ENCODE peak calls at places on chromosomes 12 and 14, in six cellular contexts. One of them, this sample, is unnamed.

GRCh38 chr14:50318031-50318626 is 6.0 kb downstream of the DMAC2L start:
- DNase-seq in NCI-H1092 treated with DMSO at 0.1 percent for 48 hours: peak
- DNase-seq in CD8-positive, alpha-beta T cell: no peak
- DNase-seq in islet precursor cell: no peak
- DNase-seq in IMR-90: peak
- DNase-seq in choroid plexus epithelial cell: peak
- DNase-seq in this sample: peak

GRCh38 chr12:101982307-101982706 is 79.5 kb downstream of the WASHC3 start:
- DNase-seq in NCI-H1092 treated with DMSO at 0.1 percent for 48 hours: no peak
- DNase-seq in CD8-positive, alpha-beta T cell: no peak
- DNase-seq in islet precursor cell: no peak
- DNase-seq in IMR-90: no peak
- DNase-seq in choroid plexus epithelial cell: no peak
- DNase-seq in this sample: no peak

GRCh38 chr14:65421201-65421981 is 8.9 kb downstream of the FUT8 start:
- DNase-seq in NCI-H1092 treated with DMSO at 0.1 percent for 48 hours: no peak
- DNase-seq in CD8-positive, alpha-beta T cell: no peak
- DNase-seq in islet precursor cell: peak
- DNase-seq in IMR-90: peak
- DNase-seq in choroid plexus epithelial cell: peak
- DNase-seq in this sample: peak

GRCh38 chr12:47881826-47882427 is 22.9 kb downstream of the VDR start:
- DNase-seq in NCI-H1092 treated with DMSO at 0.1 percent for 48 hours: no peak
- DNase-seq in CD8-positive, alpha-beta T cell: no peak
- DNase-seq in islet precursor cell: peak
- DNase-seq in IMR-90: peak
- DNase-seq in choroid plexus epithelial cell: peak
- DNase-seq in this sample: peak

GRCh38 chr14:31439554-31439953 is 17.8 kb downstream of the DTD2 start:
- DNase-seq in NCI-H1092 treated with DMSO at 0.1 percent for 48 hours: no peak
- DNase-seq in CD8-positive, alpha-beta T cell: no peak
- DNase-seq in islet precursor cell: no peak
- DNase-seq in IMR-90: no peak
- DNase-seq in choroid plexus epithelial cell: no peak
- DNase-seq in this sample: no peak

GRCh38 chr12:17333287-17333686 is 727.3 kb upstream of the LMO3 start:
- DNase-seq in NCI-H1092 treated with DMSO at 0.1 percent for 48 hours: no peak
- DNase-seq in CD8-positive, alpha-beta T cell: no peak
- DNase-seq in islet precursor cell: no peak
- DNase-seq in IMR-90: no peak
- DNase-seq in choroid plexus epithelial cell: no peak
- DNase-seq in this sample: no peak

GRCh38 chr14:89959853-89960493 is 4.2 kb downstream of the TDP1 start:
- DNase-seq in NCI-H1092 treated with DMSO at 0.1 percent for 48 hours: no peak
- DNase-seq in CD8-positive, alpha-beta T cell: no peak
- DNase-seq in islet precursor cell: no peak
- DNase-seq in IMR-90: no peak
- DNase-seq in choroid plexus epithelial cell: no peak
- DNase-seq in this sample: no peak

GRCh38 chr14:69317780-69318179 is 57.8 kb downstream of the GALNT16 start:
- DNase-seq in NCI-H1092 treated with DMSO at 0.1 percent for 48 hours: no peak
- DNase-seq in CD8-positive, alpha-beta T cell: no peak
- DNase-seq in islet precursor cell: no peak
- DNase-seq in IMR-90: no peak
- DNase-seq in choroid plexus epithelial cell: no peak
- DNase-seq in this sample: no peak

GRCh38 chr14:89293349-89293916 is 123.6 kb downstream of the FOXN3 start:
- DNase-seq in NCI-H1092 treated with DMSO at 0.1 percent for 48 hours: no peak
- DNase-seq in CD8-positive, alpha-beta T cell: no peak
- DNase-seq in islet precursor cell: no peak
- DNase-seq in IMR-90: no peak
- DNase-seq in choroid plexus epithelial cell: no peak
- DNase-seq in this sample: no peak

GRCh38 chr12:47378907-47379306 is 299.1 kb upstream of the AMIGO2 start:
- DNase-seq in NCI-H1092 treated with DMSO at 0.1 percent for 48 hours: no peak
- DNase-seq in CD8-positive, alpha-beta T cell: no peak
- DNase-seq in islet precursor cell: no peak
- DNase-seq in IMR-90: peak
- DNase-seq in choroid plexus epithelial cell: no peak
- DNase-seq in this sample: no peak

GRCh38 chr12:522692-523378 is 63.1 kb downstream of the B4GALNT3 start:
- DNase-seq in NCI-H1092 treated with DMSO at 0.1 percent for 48 hours: no peak
- DNase-seq in CD8-positive, alpha-beta T cell: no peak
- DNase-seq in islet precursor cell: no peak
- DNase-seq in IMR-90: no peak
- DNase-seq in choroid plexus epithelial cell: no peak
- DNase-seq in this sample: no peak

GRCh38 chr12:39272934-39273770 is 169.8 kb downstream of the KIF21A start:
- DNase-seq in NCI-H1092 treated with DMSO at 0.1 percent for 48 hours: peak
- DNase-seq in CD8-positive, alpha-beta T cell: no peak
- DNase-seq in islet precursor cell: no peak
- DNase-seq in IMR-90: peak
- DNase-seq in choroid plexus epithelial cell: peak
- DNase-seq in this sample: peak

GRCh38 chr12:86838709-86839108 is 582.5 kb upstream of the MGAT4C start:
- DNase-seq in NCI-H1092 treated with DMSO at 0.1 percent for 48 hours: no peak
- DNase-seq in CD8-positive, alpha-beta T cell: no peak
- DNase-seq in islet precursor cell: peak
- DNase-seq in IMR-90: no peak
- DNase-seq in choroid plexus epithelial cell: peak
- DNase-seq in this sample: peak

GRCh38 chr12:19138551-19139344 is 9.2 kb downstream of the PLEKHA5 start:
- DNase-seq in NCI-H1092 treated with DMSO at 0.1 percent for 48 hours: no peak
- DNase-seq in CD8-positive, alpha-beta T cell: no peak
- DNase-seq in islet precursor cell: peak
- DNase-seq in IMR-90: peak
- DNase-seq in choroid plexus epithelial cell: peak
- DNase-seq in this sample: peak

GRCh38 chr14:87434680-87435079 is 558.3 kb downstream of the GALC start:
- DNase-seq in NCI-H1092 treated with DMSO at 0.1 percent for 48 hours: no peak
- DNase-seq in CD8-positive, alpha-beta T cell: no peak
- DNase-seq in islet precursor cell: no peak
- DNase-seq in IMR-90: no peak
- DNase-seq in choroid plexus epithelial cell: no peak
- DNase-seq in this sample: no peak

GRCh38 chr12:108271951-108272729 is 67.0 kb downstream of the CMKLR1 start:
- DNase-seq in NCI-H1092 treated with DMSO at 0.1 percent for 48 hours: no peak
- DNase-seq in CD8-positive, alpha-beta T cell: no peak
- DNase-seq in islet precursor cell: no peak
- DNase-seq in IMR-90: no peak
- DNase-seq in choroid plexus epithelial cell: no peak
- DNase-seq in this sample: no peak

GRCh38 chr12:121504505-121504904 is 76.3 kb downstream of the KDM2B start:
- DNase-seq in NCI-H1092 treated with DMSO at 0.1 percent for 48 hours: no peak
- DNase-seq in CD8-positive, alpha-beta T cell: no peak
- DNase-seq in islet precursor cell: no peak
- DNase-seq in IMR-90: no peak
- DNase-seq in choroid plexus epithelial cell: no peak
- DNase-seq in this sample: no peak

GRCh38 chr14:99263564-99264330 is 8.2 kb downstream of the BCL11B start:
- DNase-seq in NCI-H1092 treated with DMSO at 0.1 percent for 48 hours: no peak
- DNase-seq in CD8-positive, alpha-beta T cell: no peak
- DNase-seq in islet precursor cell: no peak
- DNase-seq in IMR-90: no peak
- DNase-seq in choroid plexus epithelial cell: no peak
- DNase-seq in this sample: no peak

GRCh38 chr12:48351022-48351708 is 446 bp upstream of the ZNF641 start:
- DNase-seq in NCI-H1092 treated with DMSO at 0.1 percent for 48 hours: no peak
- DNase-seq in CD8-positive, alpha-beta T cell: no peak
- DNase-seq in islet precursor cell: peak
- DNase-seq in IMR-90: peak
- DNase-seq in choroid plexus epithelial cell: peak
- DNase-seq in this sample: peak

GRCh38 chr12:47808049-47808448 is 11.7 kb downstream of the HDAC7 start:
- DNase-seq in NCI-H1092 treated with DMSO at 0.1 percent for 48 hours: no peak
- DNase-seq in CD8-positive, alpha-beta T cell: peak
- DNase-seq in islet precursor cell: no peak
- DNase-seq in IMR-90: peak
- DNase-seq in choroid plexus epithelial cell: peak
- DNase-seq in this sample: peak

GRCh38 chr14:63573579-63573978 is 30.4 kb upstream of the PPP2R5E start:
- DNase-seq in NCI-H1092 treated with DMSO at 0.1 percent for 48 hours: no peak
- DNase-seq in CD8-positive, alpha-beta T cell: no peak
- DNase-seq in islet precursor cell: no peak
- DNase-seq in IMR-90: peak
- DNase-seq in choroid plexus epithelial cell: peak
- DNase-seq in this sample: peak

GRCh38 chr14:46147486-46147885 is 504.1 kb downstream of the RPL10L start:
- DNase-seq in NCI-H1092 treated with DMSO at 0.1 percent for 48 hours: no peak
- DNase-seq in CD8-positive, alpha-beta T cell: no peak
- DNase-seq in islet precursor cell: no peak
- DNase-seq in IMR-90: no peak
- DNase-seq in choroid plexus epithelial cell: no peak
- DNase-seq in this sample: no peak

GRCh38 chr12:63917864-63918742 is 73.6 kb downstream of the SRGAP1 start:
- DNase-seq in NCI-H1092 treated with DMSO at 0.1 percent for 48 hours: peak
- DNase-seq in CD8-positive, alpha-beta T cell: no peak
- DNase-seq in islet precursor cell: no peak
- DNase-seq in IMR-90: peak
- DNase-seq in choroid plexus epithelial cell: peak
- DNase-seq in this sample: peak

GRCh38 chr12:22121224-22121623 is 75.2 kb downstream of the CMAS start:
- DNase-seq in NCI-H1092 treated with DMSO at 0.1 percent for 48 hours: no peak
- DNase-seq in CD8-positive, alpha-beta T cell: peak
- DNase-seq in islet precursor cell: peak
- DNase-seq in IMR-90: no peak
- DNase-seq in choroid plexus epithelial cell: no peak
- DNase-seq in this sample: no peak

GRCh38 chr14:71754422-71755095 is 177.7 kb upstream of the RGS6 start:
- DNase-seq in NCI-H1092 treated with DMSO at 0.1 percent for 48 hours: no peak
- DNase-seq in CD8-positive, alpha-beta T cell: no peak
- DNase-seq in islet precursor cell: peak
- DNase-seq in IMR-90: no peak
- DNase-seq in choroid plexus epithelial cell: no peak
- DNase-seq in this sample: no peak

GRCh38 chr14:105421723-105422615 is 2.3 kb downstream of the MTA1 start:
- DNase-seq in NCI-H1092 treated with DMSO at 0.1 percent for 48 hours: no peak
- DNase-seq in CD8-positive, alpha-beta T cell: no peak
- DNase-seq in islet precursor cell: no peak
- DNase-seq in IMR-90: no peak
- DNase-seq in choroid plexus epithelial cell: no peak
- DNase-seq in this sample: no peak

GRCh38 chr12:6943719-6944380 is at the start of the genes C12orf57 and RNU7-1:
- DNase-seq in NCI-H1092 treated with DMSO at 0.1 percent for 48 hours: peak
- DNase-seq in CD8-positive, alpha-beta T cell: peak
- DNase-seq in islet precursor cell: peak
- DNase-seq in IMR-90: peak
- DNase-seq in choroid plexus epithelial cell: peak
- DNase-seq in this sample: peak

GRCh38 chr14:76498536-76498935 is 122.6 kb downstream of the ESRRB start:
- DNase-seq in NCI-H1092 treated with DMSO at 0.1 percent for 48 hours: no peak
- DNase-seq in CD8-positive, alpha-beta T cell: no peak
- DNase-seq in islet precursor cell: peak
- DNase-seq in IMR-90: no peak
- DNase-seq in choroid plexus epithelial cell: no peak
- DNase-seq in this sample: no peak

GRCh38 chr14:54756656-54757392 is 145.8 kb downstream of the GCH1 start:
- DNase-seq in NCI-H1092 treated with DMSO at 0.1 percent for 48 hours: no peak
- DNase-seq in CD8-positive, alpha-beta T cell: no peak
- DNase-seq in islet precursor cell: no peak
- DNase-seq in IMR-90: no peak
- DNase-seq in choroid plexus epithelial cell: no peak
- DNase-seq in this sample: no peak

GRCh38 chr12:40308851-40309420 is 84.1 kb downstream of the LRRK2 start:
- DNase-seq in NCI-H1092 treated with DMSO at 0.1 percent for 48 hours: no peak
- DNase-seq in CD8-positive, alpha-beta T cell: no peak
- DNase-seq in islet precursor cell: no peak
- DNase-seq in IMR-90: no peak
- DNase-seq in choroid plexus epithelial cell: no peak
- DNase-seq in this sample: no peak

GRCh38 chr12:75341873-75342272 is 7.4 kb downstream of the GLIPR1L1 start:
- DNase-seq in NCI-H1092 treated with DMSO at 0.1 percent for 48 hours: no peak
- DNase-seq in CD8-positive, alpha-beta T cell: no peak
- DNase-seq in islet precursor cell: peak
- DNase-seq in IMR-90: peak
- DNase-seq in choroid plexus epithelial cell: no peak
- DNase-seq in this sample: peak

GRCh38 chr14:77236814-77237213 is 34.2 kb downstream of the NGB start:
- DNase-seq in NCI-H1092 treated with DMSO at 0.1 percent for 48 hours: no peak
- DNase-seq in CD8-positive, alpha-beta T cell: no peak
- DNase-seq in islet precursor cell: no peak
- DNase-seq in IMR-90: no peak
- DNase-seq in choroid plexus epithelial cell: no peak
- DNase-seq in this sample: no peak

GRCh38 chr12:113062502-113063395 is 6.2 kb downstream of the DTX1 start:
- DNase-seq in NCI-H1092 treated with DMSO at 0.1 percent for 48 hours: no peak
- DNase-seq in CD8-positive, alpha-beta T cell: no peak
- DNase-seq in islet precursor cell: peak
- DNase-seq in IMR-90: no peak
- DNase-seq in choroid plexus epithelial cell: peak
- DNase-seq in this sample: no peak

GRCh38 chr14:65156568-65157366 is 54.5 kb upstream of the MAX start:
- DNase-seq in NCI-H1092 treated with DMSO at 0.1 percent for 48 hours: no peak
- DNase-seq in CD8-positive, alpha-beta T cell: no peak
- DNase-seq in islet precursor cell: peak
- DNase-seq in IMR-90: peak
- DNase-seq in choroid plexus epithelial cell: peak
- DNase-seq in this sample: peak

GRCh38 chr12:89098390-89099102 is 253.8 kb downstream of the DUSP6 start:
- DNase-seq in NCI-H1092 treated with DMSO at 0.1 percent for 48 hours: peak
- DNase-seq in CD8-positive, alpha-beta T cell: no peak
- DNase-seq in islet precursor cell: peak
- DNase-seq in IMR-90: peak
- DNase-seq in choroid plexus epithelial cell: no peak
- DNase-seq in this sample: no peak

GRCh38 chr14:64806202-64806861 is 73.4 kb downstream of the SPTB start:
- DNase-seq in NCI-H1092 treated with DMSO at 0.1 percent for 48 hours: no peak
- DNase-seq in CD8-positive, alpha-beta T cell: no peak
- DNase-seq in islet precursor cell: no peak
- DNase-seq in IMR-90: peak
- DNase-seq in choroid plexus epithelial cell: peak
- DNase-seq in this sample: peak

This sample was measured in iris pigment epithelial cell.